ENCODE peak calls at places on chromosomes 6 and 20, in nine cellular contexts. S is iris pigment epithelial cell; Q is ovary; F is stimulated activated CD8-positive, alpha-beta memory T cell treated with anti-CD3 and anti-CD28 coated beads, Interleukin-15, amount 100 ng/mL, for 24 hours; T is D341Med; C is GM06990; G is mesenchymal stem cell; V is GM10248; Z is SW480. B is an unnamed sample.

GRCh38 chr6:7580927-7581618 is 8.9 kb upstream of the SNRNP48 start:
- DNase-seq in S (no peak), Q (no peak), F (no peak), T (no peak), C (no peak), G (no peak), V (no peak), Z (no peak), B (no peak)

GRCh38 chr6:166806962-166807757 is 149.2 kb downstream of the RNASET2 start:
- DNase-seq in S (no peak), Q (no peak), F (no peak), T (no peak), C (no peak), G (no peak), V (no peak), Z (no peak), B (no peak)

GRCh38 chr6:125950293-125950692 is 6.3 kb upstream of the HINT3 start:
- DNase-seq in S (peak), Q (no peak), F (no peak), T (no peak), C (no peak), G (peak), V (no peak), Z (no peak), B (peak)

GRCh38 chr20:24984963-24985640 is 7.4 kb downstream of the APMAP start:
- DNase-seq in S (no peak), Q (no peak), F (no peak), T (no peak), C (no peak), G (no peak), V (no peak), Z (no peak), B (no peak)

GRCh38 chr6:71226151-71226550 is 62.5 kb upstream of the OGFRL1 start:
- DNase-seq in S (no peak), Q (no peak), F (no peak), T (no peak), C (no peak), G (no peak), V (no peak), Z (no peak), B (no peak)

GRCh38 chr6:19691465-19692167 is 145.6 kb upstream of the ID4 start:
- DNase-seq in S (no peak), Q (no peak), F (no peak), T (no peak), C (no peak), G (no peak), V (no peak), Z (no peak), B (peak)

GRCh38 chr6:33719326-33719987 is 8.0 kb upstream of the UQCC2 start:
- DNase-seq in S (no peak), Q (no peak), F (no peak), T (no peak), C (no peak), G (no peak), V (no peak), Z (no peak), B (no peak)

GRCh38 chr20:50366270-50367103 is 143.7 kb upstream of the PTPN1 start:
- DNase-seq in S (peak), Q (peak), F (no peak), T (no peak), C (no peak), G (peak), V (no peak), Z (peak), B (no peak)

GRCh38 chr20:11660673-11661072 is 257.0 kb upstream of the BTBD3 start:
- DNase-seq in S (no peak), Q (no peak), F (no peak), T (no peak), C (no peak), G (no peak), V (no peak), Z (no peak), B (no peak)

GRCh38 chr6:63351995-63352586 is 32.3 kb upstream of the LGSN start:
- DNase-seq in S (peak), Q (no peak), F (no peak), T (no peak), C (peak), G (peak), V (peak), Z (peak), B (no peak)